ENCODE peak calls at places on chromosomes 6 and 20, in eight cellular contexts. D is upper lobe of left lung, Q is body of pancreas, C is heart left ventricle, F is lower leg skin, J is ovary, L is suprapubic skin, W is Peyer's patch. B is an unnamed sample.

GRCh38 chr6:156870926-156871539 is 93.9 kb downstream of the ARID1B start:
- DNase-seq in D (no peak), Q (no peak), C (no peak), F (no peak), J (no peak), L (no peak), W (no peak), B (no peak)

GRCh38 chr6:27605401-27606342 is 132.8 kb upstream of the ZNF184 start:
- DNase-seq in D (no peak), Q (no peak), C (no peak), F (no peak), J (no peak), L (no peak), W (no peak), B (peak; percentile 54)

GRCh38 chr20:7094438-7094997 is 327.0 kb downstream of the BMP2 start:
- DNase-seq in D (no peak), Q (peak; percentile 24), C (no peak), F (no peak), J (no peak), L (no peak), W (peak; percentile 50), B (peak; percentile 46)

GRCh38 chr20:21808863-21809664 is 103.6 kb downstream of the PAX1 start:
- DNase-seq in D (peak; percentile 88), Q (peak; percentile 66), C (peak; percentile 18), F (no peak), J (no peak), L (no peak), W (peak; percentile 74), B (no peak)

GRCh38 chr6:148348335-148348734 is 5.7 kb downstream of the SASH1 start:
- DNase-seq in D (no peak), Q (no peak), C (no peak), F (no peak), J (no peak), L (no peak), W (no peak), B (no peak)

GRCh38 chr20:2671977-2672376 is 8.0 kb upstream of the IDH3B start:
- DNase-seq in D (no peak), Q (no peak), C (no peak), F (no peak), J (no peak), L (no peak), W (no peak), B (no peak)

GRCh38 chr6:108737594-108738546 is 110.4 kb upstream of the ARMC2 start:
- DNase-seq in D (no peak), Q (peak; percentile 29), C (no peak), F (peak; percentile 77), J (no peak), L (no peak), W (peak; percentile 74), B (peak; percentile 82)

GRCh38 chr6:45563092-45563491 is 185.4 kb upstream of the SUPT3H start:
- DNase-seq in D (no peak), Q (no peak), C (no peak), F (no peak), J (no peak), L (no peak), W (no peak), B (no peak)

GRCh38 chr20:36482044-36482473 is 59.3 kb upstream of the MYL9 start:
- DNase-seq in D (no peak), Q (peak; percentile 80), C (peak; percentile 71), F (no peak), J (no peak), L (peak; percentile 77), W (no peak), B (no peak)

GRCh38 chr6:81751388-81752083 is 945 bp downstream of the TENT5A start:
- DNase-seq in D (peak; percentile 92), Q (peak; percentile 80), C (peak; percentile 57), F (peak; percentile 36), J (peak; percentile 54), L (peak; percentile 87), W (peak; percentile 70), B (peak; percentile 37)

GRCh38 chr6:161836643-161837448 is 563.0 kb upstream of the AGPAT4 start:
- DNase-seq in D (no peak), Q (peak; percentile 46), C (no peak), F (no peak), J (no peak), L (no peak), W (no peak), B (no peak)

GRCh38 chr6:5276596-5276995 is 15.3 kb downstream of the FARS2 start:
- DNase-seq in D (no peak), Q (no peak), C (no peak), F (no peak), J (no peak), L (no peak), W (no peak), B (no peak)

GRCh38 chr6:41426438-41426851 is 91.0 kb downstream of the NCR2 start:
- DNase-seq in D (peak; percentile 34), Q (no peak), C (no peak), F (no peak), J (no peak), L (no peak), W (no peak), B (no peak)

GRCh38 chr6:137361701-137362100 is 132.5 kb downstream of the OLIG3 start:
- DNase-seq in D (no peak), Q (no peak), C (no peak), F (no peak), J (no peak), L (no peak), W (no peak), B (no peak)

GRCh38 chr6:161353208-161353613 is 79.3 kb upstream of the AGPAT4 start:
- DNase-seq in D (no peak), Q (peak; percentile 26), C (no peak), F (no peak), J (no peak), L (no peak), W (peak; percentile 57), B (no peak)

GRCh38 chr6:157946865-157947532 is 34.7 kb upstream of the SYNJ2 start:
- DNase-seq in D (no peak), Q (no peak), C (no peak), F (no peak), J (no peak), L (no peak), W (no peak), B (no peak)

GRCh38 chr6:21595265-21595950 is 1.9 kb downstream of the SOX4 start:
- DNase-seq in D (peak; percentile 90), Q (peak; percentile 69), C (peak; percentile 39), F (peak; percentile 51), J (peak; percentile 51), L (no peak), W (peak; percentile 56), B (no peak)
- TF ChIP-seq POLR2A in D (peak; percentile 11), Q (peak; percentile 8), C (no peak), F (no peak), J (no peak), L (no peak), W (no peak), B (no peak)

GRCh38 chr6:42451595-42452170 is at the start of gene TRERF1:
- DNase-seq in D (peak; percentile 87), Q (peak; percentile 45), C (peak; percentile 58), F (peak; percentile 65), J (peak; percentile 54), L (peak; percentile 86), W (peak; percentile 83), B (peak; percentile 30)

GRCh38 chr6:42453649-42454427 is 2.1 kb upstream of the TRERF1 start:
- DNase-seq in D (peak; percentile 76), Q (peak; percentile 59), C (peak; percentile 38), F (peak; percentile 38), J (peak; percentile 32), L (peak; percentile 82), W (peak; percentile 74), B (peak; percentile 36)

GRCh38 chr6:42453027-42453648 is 1.4 kb upstream of the TRERF1 start:
- DNase-seq in D (peak; percentile 94), Q (peak; percentile 89), C (peak; percentile 92), F (peak; percentile 78), J (peak; percentile 89), L (peak; percentile 91), W (peak; percentile 91), B (peak; percentile 52)

GRCh38 chr6:42451146-42451594 is 556 bp downstream of the TRERF1 start:
- DNase-seq in D (no peak), Q (no peak), C (no peak), F (no peak), J (peak; percentile 17), L (no peak), W (peak; percentile 50), B (peak; percentile 15)

GRCh38 chr6:42452171-42453026 is 673 bp upstream of the TRERF1 start:
- DNase-seq in D (peak; percentile 91), Q (peak; percentile 77), C (peak; percentile 80), F (peak; percentile 60), J (peak; percentile 82), L (peak; percentile 85), W (peak; percentile 86), B (peak; percentile 64)
- TF ChIP-seq POLR2A in D (peak; percentile 25), Q (peak; percentile 68), C (peak; percentile 15), F (no peak), J (no peak), L (no peak), W (peak; percentile 50), B (no peak)

DNA sequence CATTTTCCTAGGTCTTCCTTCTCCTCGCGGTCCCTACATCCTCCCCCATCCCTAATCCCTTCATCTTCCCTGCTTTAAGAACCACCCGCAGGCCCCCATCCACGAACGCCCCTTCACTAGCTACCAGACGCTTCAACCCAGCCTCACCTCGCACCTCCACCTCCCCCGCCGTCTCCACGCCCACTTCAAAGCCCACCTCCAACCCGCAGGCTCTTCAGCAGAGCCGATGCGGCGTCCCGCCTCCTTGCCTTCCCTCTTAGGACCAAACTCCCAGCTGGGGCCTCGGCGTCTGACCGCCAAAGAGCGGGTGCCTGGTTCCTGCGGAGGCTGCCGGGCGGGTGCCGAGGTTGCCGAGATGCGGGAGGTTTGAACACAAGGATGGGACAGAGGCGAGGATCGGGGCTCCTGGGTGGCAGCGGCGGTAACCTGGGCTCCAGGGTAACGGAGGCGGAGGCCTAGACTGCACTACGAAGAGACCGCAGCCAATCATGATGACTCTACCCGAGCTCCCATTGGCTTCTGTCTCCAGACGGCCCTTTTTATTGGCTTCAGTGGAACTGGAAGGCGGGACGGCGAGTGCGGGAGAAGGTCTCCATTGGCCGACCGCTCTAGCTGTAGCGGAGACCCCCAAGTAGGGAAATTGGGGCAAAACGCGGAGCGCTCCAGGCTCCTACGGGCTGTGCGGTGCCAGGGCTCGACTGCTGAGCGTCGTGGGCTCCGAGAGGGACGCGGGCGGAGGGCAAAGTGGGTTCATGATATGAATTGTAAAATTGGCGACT is at the start of gene LCA5:
- DNase-seq in D (peak; percentile 92), Q (peak; percentile 93), C (peak; percentile 95), F (peak; percentile 95), J (peak; percentile 94), L (peak; percentile 96), W (peak; percentile 93), B (peak; percentile 98)
- TF ChIP-seq POLR2A in D (no peak), Q (peak; percentile 23), C (peak; percentile 54), F (no peak), J (peak; percentile 56), L (peak; percentile 26), W (no peak), B (peak; percentile 80)

GRCh38 chr20:43590392-43591303 is at the start of gene IFT52:
- DNase-seq in D (peak; percentile 98), Q (peak; percentile 94), C (peak; percentile 95), F (peak; percentile 90), J (peak; percentile 90), L (peak; percentile 96), W (peak; percentile 96), B (peak; percentile 93)
- TF ChIP-seq POLR2A in D (no peak), Q (peak; percentile 20), C (peak; percentile 49), F (no peak), J (peak; percentile 60), L (no peak), W (peak; percentile 40), B (peak; percentile 32)

GRCh38 chr6:121435444-121436069 is at the start of gene GJA1:
- DNase-seq in D (no peak), Q (no peak), C (peak; percentile 76), F (peak; percentile 76), J (peak; percentile 62), L (no peak), W (no peak), B (peak; percentile 96)
- TF ChIP-seq POLR2A in D (peak; percentile 55), Q (no peak), C (peak; percentile 90), F (no peak), J (peak; percentile 42), L (peak; percentile 60), W (no peak), B (peak; percentile 96)

B was measured in endothelial cell of umbilical vein.